ENCODE peak calls at places on chromosome X, in six cellular contexts. F, B, E, R, J and T are unnamed samples.

GRCh38 chrX:16771483-16772398 is 14.5 kb upstream of the TXLNG start:
- DNase-seq in F (no peak), R (peak), B (no peak), J (no peak), E (no peak), T (no peak)

GRCh38 chrX:13479452-13479813 is 90.0 kb upstream of the EGFL6 start:
- DNase-seq in R (no peak), E (no peak), B (no peak), J (no peak), F (no peak), T (no peak)

GRCh38 chrX:104270916-104271512 is 16.3 kb upstream of the ESX1 start:
- DNase-seq in R (peak), B (peak), E (no peak), J (no peak), F (peak), T (peak)

GRCh38 chrX:148573119-148573518 is 72.7 kb downstream of the AFF2 start:
- DNase-seq in J (no peak), F (no peak), R (no peak), B (peak), E (no peak), T (no peak)

GRCh38 chrX:112642349-112642748 is 37.4 kb downstream of the LHFPL1 start:
- DNase-seq in E (no peak), J (no peak), F (peak), R (peak), B (peak), T (peak)

GRCh38 chrX:101417981-101418841 is 10.2 kb downstream of the HNRNPH2 start:
- DNase-seq in R (no peak), B (no peak), E (no peak), J (peak), F (peak), T (peak)

GRCh38 chrX:101429934-101430333 is 21.9 kb downstream of the HNRNPH2 start:
- DNase-seq in E (no peak), F (no peak), J (no peak), B (no peak), R (no peak), T (no peak)

GRCh38 chrX:149312936-149313432 is 192.1 kb downstream of the IDS start:
- DNase-seq in B (no peak), E (no peak), F (no peak), R (no peak), J (no peak), T (no peak)

GRCh38 chrX:79078114-79078513 is 66.4 kb upstream of the GPR174 start:
- DNase-seq in R (no peak), J (no peak), E (no peak), F (no peak), B (no peak), T (no peak)

GRCh38 chrX:18886344-18887161 is 97.4 kb downstream of the PHKA2 start:
- DNase-seq in J (peak), F (peak), E (peak), R (peak), B (peak), T (no peak)

GRCh38 chrX:134460861-134461218 is 875 bp downstream of the HPRT1 start:
- DNase-seq in J (no peak), F (no peak), E (no peak), B (peak), R (no peak), T (no peak)

GRCh38 chrX:31459361-31459760 is 387.5 kb upstream of the FTHL17 start:
- DNase-seq in J (no peak), B (no peak), R (no peak), E (no peak), F (no peak), T (no peak)

GRCh38 chrX:15173411-15173810 is 96.5 kb downstream of the ASB9 start:
- DNase-seq in J (no peak), E (no peak), B (no peak), R (no peak), F (no peak), T (no peak)

GRCh38 chrX:53768451-53769246 is 82.1 kb upstream of the HUWE1 start:
- DNase-seq in B (no peak), J (no peak), F (no peak), R (no peak), E (no peak), T (no peak)

GRCh38 chrX:68627986-68628385 is 19.5 kb upstream of the STARD8 start:
- DNase-seq in F (no peak), B (no peak), E (no peak), J (no peak), R (no peak), T (no peak)

GRCh38 chrX:149504226-149504914 is 736 bp downstream of the IDS start:
- DNase-seq in E (no peak), R (no peak), F (no peak), B (peak), J (no peak), T (no peak)

DNA sequence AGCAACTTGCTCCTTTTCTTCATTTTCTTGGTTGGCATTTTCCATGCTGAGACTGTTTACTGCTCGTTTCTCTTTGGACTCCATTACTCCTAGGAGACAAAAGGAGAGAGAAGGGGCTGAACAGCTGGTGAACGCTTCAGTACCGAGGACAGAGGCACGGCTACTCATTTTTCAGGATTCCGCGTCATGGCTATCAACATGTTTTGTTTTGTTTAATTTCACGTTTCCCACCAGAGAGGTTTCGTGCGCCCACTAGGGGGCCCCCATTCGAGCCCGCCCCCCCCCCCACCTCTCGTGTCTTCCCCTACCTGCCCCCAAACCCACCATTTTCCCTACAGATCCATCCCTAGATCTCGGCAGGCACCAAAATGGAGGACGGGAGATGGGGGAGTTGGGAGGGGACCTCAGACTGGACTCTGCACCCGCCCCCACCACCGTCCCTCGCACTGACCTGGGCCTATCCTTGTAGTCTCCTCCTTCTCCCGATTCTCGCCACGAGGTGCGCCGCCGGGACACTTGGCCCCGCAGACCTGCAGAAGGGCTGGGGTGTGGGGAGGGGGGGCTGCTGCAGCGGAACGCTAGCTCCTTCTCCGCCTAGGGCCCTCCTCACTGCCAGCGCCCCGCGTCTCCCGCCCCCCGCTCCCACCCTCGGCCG is 653 bp downstream of the BEX1 start:
- DNase-seq in E (no peak), R (no peak), B (no peak), J (no peak), F (no peak), T (no peak)
- TF ChIP-seq CTCF in E (no peak), R (no peak), B (no peak), J (no peak), F (no peak), T (peak)

DNA sequence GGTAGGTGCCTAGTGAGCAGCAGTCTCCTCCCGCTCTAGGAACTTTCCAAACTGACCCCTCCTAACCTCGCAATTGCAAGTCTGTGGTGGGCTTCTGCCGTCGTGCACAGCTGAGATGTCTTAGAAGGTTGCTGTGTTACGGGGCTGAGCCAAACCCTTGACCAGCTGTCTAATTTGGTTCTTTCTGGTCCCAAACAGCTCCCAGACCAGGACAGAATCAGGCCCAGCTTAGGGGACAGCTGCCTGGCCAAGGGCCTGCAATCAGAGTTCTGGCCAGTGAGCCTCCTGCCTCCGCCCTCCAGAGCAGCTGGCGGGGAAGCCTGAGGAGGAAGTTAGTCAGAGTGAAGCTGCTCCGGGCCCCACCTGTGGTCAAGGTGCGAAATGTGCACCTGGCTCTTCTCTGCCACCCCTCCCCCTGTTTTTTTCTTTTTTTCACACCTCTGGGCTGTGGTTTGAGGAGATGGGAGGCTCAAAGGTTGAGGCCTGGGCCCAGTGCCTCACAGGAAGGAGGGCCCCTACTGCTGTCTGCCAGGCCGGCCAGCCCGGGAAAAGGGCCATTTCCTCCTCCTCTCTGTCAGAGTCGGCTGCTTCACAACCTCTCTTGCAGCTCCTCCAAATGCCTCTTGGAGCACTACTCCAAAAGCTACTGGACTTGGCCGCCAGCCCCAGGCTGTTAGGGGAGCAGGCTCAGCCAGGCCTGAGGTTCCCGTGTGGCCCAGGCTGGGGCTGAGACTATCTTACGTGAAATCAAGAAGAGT is 4.2 kb upstream of the CXCR3 start:
- DNase-seq in E (no peak), J (peak), R (peak), B (peak), F (peak), T (peak)
- TF ChIP-seq CTCF in E (no peak), J (no peak), R (peak), B (no peak), F (no peak), T (no peak)

GRCh38 chrX:41133551-41133950 is 48.3 kb downstream of the USP9X start:
- DNase-seq in R (no peak), B (no peak), F (no peak), E (no peak), J (no peak), T (no peak)
- TF ChIP-seq CTCF in R (no peak), B (no peak), F (no peak), E (no peak), J (no peak), T (no peak)

DNA sequence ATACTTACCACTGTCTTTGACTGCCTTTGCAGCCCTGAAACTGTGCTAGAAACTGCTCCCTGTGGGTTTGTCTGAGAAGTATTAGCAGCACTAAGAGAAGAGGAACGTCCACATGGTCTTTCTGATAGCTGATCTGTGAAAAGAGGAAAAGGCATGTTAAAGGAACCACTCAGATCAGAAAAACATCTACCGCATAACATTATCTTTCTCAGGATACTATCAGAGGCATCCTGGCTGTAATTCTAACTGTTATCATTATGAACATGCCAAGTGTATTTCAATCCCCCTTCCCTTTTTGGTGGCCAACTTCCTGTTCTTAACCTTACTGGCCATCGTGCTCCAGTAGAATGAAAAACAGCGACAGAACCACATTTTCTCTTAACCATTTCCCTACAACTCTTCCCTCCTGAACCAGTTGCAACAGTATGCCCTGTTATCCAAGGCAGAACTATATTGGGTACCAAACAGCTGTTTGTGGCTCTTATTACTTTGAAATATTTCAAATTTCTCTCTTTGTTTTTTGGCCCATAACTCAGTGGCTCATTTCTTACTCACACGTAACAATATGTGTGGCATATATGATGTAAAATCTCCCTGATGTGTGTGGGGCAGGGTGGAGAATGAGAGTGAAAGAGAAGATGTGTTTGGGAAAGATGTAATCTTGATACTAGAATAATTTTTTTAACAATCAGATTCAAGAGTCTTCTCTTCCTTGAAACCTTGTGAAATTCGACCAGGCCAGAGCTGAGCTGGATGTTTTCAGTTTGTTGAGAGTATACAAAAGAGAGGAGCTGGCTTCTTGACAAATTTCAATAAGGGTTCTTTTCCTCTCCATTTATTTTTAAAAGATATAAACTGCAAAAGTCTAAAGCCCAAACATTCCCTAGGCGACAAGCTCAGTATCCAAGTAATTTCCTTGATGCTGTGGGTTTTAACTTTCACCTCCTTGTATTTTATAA is 35.2 kb downstream of the ARHGEF6 start:
- DNase-seq in F (no peak), J (no peak), E (no peak), R (no peak), B (no peak), T (no peak)
- TF ChIP-seq CTCF in F (no peak), J (no peak), E (no peak), R (no peak), B (no peak), T (no peak)